ENCODE peak calls at places on chromosomes 2 and 18, in four cellular contexts. D is adrenal gland, H is skeletal muscle cell, G is retinal pigment epithelial cell. J is an unnamed sample.

GRCh38 chr2:112216158-112216557 is 38.7 kb downstream of the ZC3H8 start:
- DNase-seq in D (no peak), H (no peak), G (no peak), J (peak; percentile 21)

GRCh38 chr2:173943139-173943538 is 22.0 kb downstream of the SP3 start:
- DNase-seq in D (no peak), H (no peak), G (no peak), J (no peak)

GRCh38 chr2:43474273-43474672 is 121.6 kb downstream of the THADA start:
- DNase-seq in D (no peak), H (no peak), G (no peak), J (no peak)

GRCh38 chr2:33129661-33130447 is 183.1 kb downstream of the LTBP1 start:
- DNase-seq in D (no peak), H (no peak), G (no peak), J (no peak)

GRCh38 chr2:148888003-148888501 is 13.0 kb downstream of the KIF5C start:
- DNase-seq in D (peak; percentile 22), H (no peak), G (no peak), J (no peak)

GRCh38 chr2:167764772-167765341 is 482.5 kb downstream of the STK39 start:
- DNase-seq in D (no peak), H (no peak), G (no peak), J (no peak)

GRCh38 chr2:232340171-232340935 is 38.2 kb upstream of the ALPP start:
- DNase-seq in D (no peak), H (no peak), G (no peak), J (no peak)

GRCh38 chr2:122830157-122830556 is 1074.7 kb downstream of the TSN start:
- DNase-seq in D (no peak), H (no peak), G (no peak), J (no peak)

GRCh38 chr2:98378901-98379300 is 32.6 kb downstream of the CNGA3 start:
- DNase-seq in D (peak; percentile 86), H (peak; percentile 36), G (no peak), J (no peak)

GRCh38 chr2:26681656-26682055 is 10.9 kb upstream of the KCNK3 start:
- DNase-seq in D (peak; percentile 16), H (no peak), G (no peak), J (no peak)

GRCh38 chr2:237733677-237734300 is 64.8 kb upstream of the RBM44 start:
- DNase-seq in D (no peak), H (no peak), G (no peak), J (no peak)

GRCh38 chr18:7904529-7904928 is 337.4 kb downstream of the PTPRM start:
- DNase-seq in D (no peak), H (peak; percentile 33), G (no peak), J (peak; percentile 66)

GRCh38 chr2:171523969-171524401 is 1.7 kb downstream of the CYBRD1 start:
- DNase-seq in D (no peak), H (no peak), G (peak; percentile 83), J (peak; percentile 30)

GRCh38 chr2:96819101-96819875 is 3.2 kb downstream of the CNNM3 start:
- DNase-seq in D (no peak), H (no peak), G (no peak), J (no peak)

GRCh38 chr18:76396792-76397191 is 98.2 kb downstream of the ZNF516 start:
- DNase-seq in D (no peak), H (no peak), G (no peak), J (peak; percentile 46)

GRCh38 chr18:58091099-58091611 is 47.1 kb downstream of the NEDD4L start:
- DNase-seq in D (peak; percentile 46), H (no peak), G (no peak), J (no peak)

GRCh38 chr2:134014196-134014960 is 239.5 kb upstream of the MGAT5 start:
- DNase-seq in D (no peak), H (no peak), G (no peak), J (no peak)

GRCh38 chr2:175755169-175755568 is 246.9 kb downstream of the LNPK start:
- DNase-seq in D (no peak), H (no peak), G (no peak), J (no peak)

GRCh38 chr2:104750061-104750460 is 103.9 kb upstream of the POU3F3 start:
- DNase-seq in D (no peak), H (no peak), G (no peak), J (no peak)

GRCh38 chr2:159658887-159659437 is 42.6 kb upstream of the BAZ2B start:
- DNase-seq in D (peak; percentile 70), H (peak; percentile 42), G (no peak), J (peak; percentile 13)

GRCh38 chr2:222448806-222449205 is 24.5 kb downstream of the SGPP2 start:
- DNase-seq in D (peak; percentile 48), H (peak; percentile 43), G (no peak), J (peak; percentile 86)

GRCh38 chr18:36031407-36031806 is 36.0 kb downstream of the RPRD1A start:
- DNase-seq in D (no peak), H (no peak), G (no peak), J (no peak)
- H3K4me3 ChIP-seq in D (no peak overlapping the region), H (no peak overlapping the region), G (no peak overlapping the region), J (no peak overlapping the region)

GRCh38 chr2:155841442-155841841 is 491.1 kb downstream of the NR4A2 start:
- DNase-seq in D (no peak), H (no peak), G (peak; percentile 17), J (no peak)

GRCh38 chr2:155840661-155841060 is 491.9 kb downstream of the NR4A2 start:
- DNase-seq in D (no peak), H (no peak), G (no peak), J (no peak)

GRCh38 chr2:155844481-155844880 is 488.0 kb downstream of the NR4A2 start:
- DNase-seq in D (no peak), H (no peak), G (peak; percentile 93), J (no peak)

GRCh38 chr2:155846249-155846648 is 486.3 kb downstream of the NR4A2 start:
- DNase-seq in D (no peak), H (no peak), G (peak; percentile 71), J (no peak)

DNA sequence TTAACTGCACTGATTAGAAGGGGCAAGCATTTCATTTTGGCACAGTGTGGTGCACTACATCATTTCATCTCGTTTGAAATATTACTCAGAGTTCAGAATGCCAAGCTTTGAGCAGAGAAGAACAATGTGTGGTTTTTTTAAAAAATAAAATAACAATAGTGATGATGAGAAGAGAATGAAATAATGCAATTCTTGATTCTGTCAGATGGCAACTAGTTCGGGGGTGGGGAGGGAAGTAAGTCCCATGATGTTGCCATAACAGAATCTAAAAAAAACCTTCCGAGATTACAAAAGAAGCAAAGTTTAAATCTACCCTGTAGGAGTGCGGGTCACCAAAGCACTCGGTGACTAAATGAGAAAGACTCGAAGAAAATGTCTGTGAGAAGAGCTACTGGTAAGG is 490.4 kb downstream of the NR4A2 start:
- DNase-seq in D (no peak), H (no peak), G (peak; percentile 46), J (no peak)
- H3K4me3 ChIP-seq in D (no peak overlapping the region), H (no peak overlapping the region), G (no peak overlapping the region), J (no peak overlapping the region)

GRCh38 chr2:46697830-46698323 is 217.7 kb downstream of the MCFD2 start:
- DNase-seq in D (no peak), H (no peak), G (no peak), J (no peak)

GRCh38 chr2:46701152-46701551 is 214.5 kb downstream of the MCFD2 start:
- DNase-seq in D (no peak), H (no peak), G (no peak), J (no peak)

GRCh38 chr2:46702537-46702936 is 213.1 kb downstream of the MCFD2 start:
- DNase-seq in D (no peak), H (no peak), G (no peak), J (no peak)

GRCh38 chr2:46703588-46703987 is 212.0 kb downstream of the MCFD2 start:
- DNase-seq in D (no peak), H (no peak), G (no peak), J (no peak)

GRCh38 chr2:46700435-46700834 is 215.2 kb downstream of the MCFD2 start:
- DNase-seq in D (no peak), H (no peak), G (no peak), J (no peak)
- H3K4me3 ChIP-seq in D (peak overlapping the region; percentile 67), H (peak overlapping the region; percentile 91), G (peak overlapping the region; percentile 90), J (peak overlapping the region; percentile 82)

GRCh38 chr2:157442136-157442535 is 1.8 kb downstream of the CYTIP start:
- DNase-seq in D (no peak), H (no peak), G (no peak), J (no peak)

GRCh38 chr2:157444643-157445040 is 753 bp upstream of the CYTIP start:
- DNase-seq in D (no peak), H (no peak), G (no peak), J (no peak)

GRCh38 chr2:157442636-157443035 is 1.3 kb downstream of the CYTIP start:
- DNase-seq in D (no peak), H (no peak), G (no peak), J (no peak)

GRCh38 chr2:157443090-157443489 is 799 bp downstream of the CYTIP start:
- DNase-seq in D (no peak), H (no peak), G (no peak), J (no peak)

DNA sequence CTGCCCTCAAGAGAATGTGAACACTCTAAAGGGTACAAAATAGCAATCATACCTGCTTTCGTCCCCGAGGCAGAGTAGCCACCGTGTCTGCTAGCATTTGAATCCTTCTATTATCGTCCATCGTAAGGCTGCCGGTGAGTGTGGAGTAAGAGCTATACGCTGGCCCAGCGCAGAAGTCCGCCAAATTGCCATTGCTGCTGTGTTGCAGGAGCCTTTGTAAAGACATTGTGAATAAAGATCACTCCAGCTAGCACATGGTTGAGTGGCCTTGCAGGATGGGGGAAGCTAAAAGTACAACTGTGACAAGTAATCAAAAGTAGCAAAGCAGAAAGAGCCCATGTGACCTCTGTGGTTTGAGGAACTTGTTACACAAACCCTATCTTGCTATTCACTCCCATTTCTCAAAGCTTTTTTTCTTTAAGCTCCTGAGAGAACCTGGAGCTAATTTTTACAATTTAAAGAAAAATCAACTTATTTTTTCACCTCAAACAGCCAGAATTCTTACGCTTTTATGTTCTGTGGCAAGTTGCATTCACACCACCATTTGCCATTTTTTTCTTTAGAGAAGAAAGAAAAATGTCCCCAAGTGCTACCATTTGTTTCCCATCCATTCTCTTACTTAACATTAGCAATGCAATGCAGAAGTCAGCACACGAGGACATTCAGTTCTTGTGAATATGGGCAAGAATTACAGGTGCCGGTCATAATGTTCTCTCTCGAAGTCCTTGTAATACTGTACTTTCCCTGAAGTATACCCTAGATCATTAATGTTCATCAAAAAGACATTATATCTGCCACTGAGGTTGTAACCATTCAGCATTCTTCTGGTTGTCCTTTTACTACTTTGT is at the start of gene CYTIP:
- DNase-seq in D (peak; percentile 39), H (no peak), G (peak; percentile 45), J (no peak)
- H3K4me3 ChIP-seq in D (no peak within 1 kb of the TSS), H (no peak within 1 kb of the TSS), G (no peak within 1 kb of the TSS), J (no peak within 1 kb of the TSS)

GRCh38 chr2:30807249-30807648 is at the start of gene CAPN13:
- DNase-seq in D (no peak), H (no peak), G (no peak), J (no peak)
- H3K4me3 ChIP-seq in D (no peak within 1 kb of the TSS), H (no peak within 1 kb of the TSS), G (no peak within 1 kb of the TSS), J (no peak within 1 kb of the TSS)

DNA sequence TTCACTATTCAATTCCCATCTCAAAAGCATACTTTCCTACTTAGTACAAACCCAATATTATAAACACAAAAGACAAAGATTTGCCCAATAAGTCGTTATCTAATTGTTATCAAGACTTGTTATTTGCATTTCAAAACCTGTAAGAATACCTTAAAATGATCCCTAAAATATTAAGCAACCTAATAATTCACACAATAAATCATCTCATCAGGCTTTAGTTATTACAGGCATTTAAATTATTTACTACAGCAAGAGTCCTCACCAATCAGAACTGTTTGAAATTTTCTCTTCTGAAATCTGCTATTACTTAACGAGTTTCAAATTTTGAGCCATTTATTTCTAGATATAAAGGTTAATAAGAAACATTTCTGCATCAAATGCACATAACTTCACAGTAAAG is 1.6 kb downstream of the CCDC88A start:
- DNase-seq in D (no peak), H (no peak), G (no peak), J (no peak)
- H3K4me3 ChIP-seq in D (no peak overlapping the region), H (peak overlapping the region; percentile 96), G (peak overlapping the region; percentile 90), J (peak overlapping the region; percentile 94)